ENCODE peak calls at places on chromosomes 4 and X, in ten cellular contexts. R, D, G, C, Q, L, B, V, E and T are unnamed samples.

GRCh38 chrX:71221145-71221544 is 1.9 kb upstream of the GJB1 start:
- DNase-seq in G (no peak), L (no peak), B (no peak), R (no peak), V (no peak), D (no peak), C (no peak), E (no peak), Q (no peak), T (no peak)

GRCh38 chr4:61572160-61572559 is 372.0 kb downstream of the ADGRL3 start:
- DNase-seq in C (no peak), Q (no peak), L (peak; percentile 47), G (no peak), R (peak; percentile 80), E (no peak), B (no peak), V (peak; percentile 3), D (no peak), T (no peak)

GRCh38 chr4:126790633-126791032 is 842.1 kb upstream of the INTU start:
- DNase-seq in E (no peak), Q (no peak), D (no peak), B (no peak), C (no peak), V (no peak), G (no peak), L (no peak), R (peak; percentile 42), T (no peak)

GRCh38 chr4:88880501-88881226 is 176.3 kb downstream of the FAM13A start:
- DNase-seq in Q (no peak), D (no peak), L (no peak), E (no peak), C (no peak), G (no peak), R (no peak), V (no peak), B (no peak), T (peak; percentile 15)

GRCh38 chr4:54550415-54551171 is 107.2 kb upstream of the KIT start:
- DNase-seq in G (no peak), C (no peak), D (no peak), R (peak; percentile 78), E (no peak), L (no peak), Q (no peak), B (peak; percentile 45), V (peak; percentile 3), T (no peak)

GRCh38 chrX:13938053-13938765 is 91.5 kb downstream of the GEMIN8 start:
- DNase-seq in D (peak; percentile 24), R (no peak), L (no peak), C (no peak), E (peak; percentile 26), B (peak; percentile 38), Q (no peak), V (no peak), G (no peak), T (peak; percentile 8)

GRCh38 chr4:17029964-17030363 is 131.5 kb upstream of the LDB2 start:
- DNase-seq in L (no peak), V (no peak), G (no peak), D (no peak), C (no peak), Q (no peak), E (no peak), B (no peak), R (no peak), T (no peak)

GRCh38 chr4:134057356-134057755 is 144.2 kb downstream of the PABPC4L start:
- DNase-seq in G (no peak), Q (no peak), C (no peak), D (no peak), E (no peak), L (no peak), V (no peak), B (no peak), R (no peak), T (no peak)

GRCh38 chr4:39820186-39820585 is 122.2 kb downstream of the UBE2K start:
- DNase-seq in Q (no peak), B (no peak), L (no peak), E (no peak), D (no peak), G (no peak), V (no peak), R (no peak), C (no peak), T (no peak)

GRCh38 chr4:38384962-38385285 is 279.1 kb upstream of the KLF3 start:
- DNase-seq in D (no peak), R (no peak), Q (no peak), E (no peak), V (no peak), G (no peak), L (no peak), C (no peak), B (no peak), T (no peak)

GRCh38 chr4:86358176-86358701 is 1.6 kb downstream of the MAPK10 start:
- DNase-seq in D (no peak), B (peak; percentile 32), Q (no peak), R (peak; percentile 7), E (no peak), V (no peak), G (no peak), C (no peak), L (no peak), T (peak; percentile 9)

GRCh38 chr4:43316813-43317212 is 424.3 kb downstream of the GRXCR1 start:
- DNase-seq in B (no peak), V (no peak), E (no peak), R (no peak), D (no peak), L (no peak), C (no peak), Q (no peak), G (no peak), T (no peak)

GRCh38 chr4:123940604-123941003 is 544.0 kb downstream of the SPRY1 start:
- DNase-seq in D (no peak), R (no peak), V (no peak), E (no peak), G (no peak), L (no peak), B (no peak), Q (no peak), C (no peak), T (peak; percentile 14)